ENCODE peak calls at places on chromosome 1, in four cellular contexts. One of them, this sample, is unnamed.

GRCh38 chr1:45012639-45013278 is 705 bp downstream of the UROD start:
- DNase-seq in breast epithelium: peak
- DNase-seq in T-cell: no peak
- DNase-seq in WERI-Rb-1: no peak
- DNase-seq in this sample: peak

GRCh38 chr1:88595355-88595754 is 88.7 kb upstream of the PKN2 start:
- DNase-seq in WERI-Rb-1: no peak
- DNase-seq in T-cell: no peak
- DNase-seq in breast epithelium: no peak
- DNase-seq in this sample: peak

GRCh38 chr1:183622884-183623785 is 12.4 kb downstream of the ARPC5 start:
- DNase-seq in breast epithelium: no peak
- DNase-seq in T-cell: peak
- DNase-seq in WERI-Rb-1: peak
- DNase-seq in this sample: no peak

GRCh38 chr1:192807221-192807967 is 1.4 kb upstream of the RGS2 start:
- DNase-seq in T-cell: no peak
- DNase-seq in WERI-Rb-1: no peak
- DNase-seq in breast epithelium: no peak
- DNase-seq in this sample: no peak

GRCh38 chr1:111725192-111725591 is 14.0 kb downstream of the INKA2 start:
- DNase-seq in WERI-Rb-1: peak
- DNase-seq in breast epithelium: no peak
- DNase-seq in T-cell: no peak
- DNase-seq in this sample: no peak

GRCh38 chr1:47436979-47437517 is 796 bp upstream of the FOXD2 start:
- DNase-seq in T-cell: no peak
- DNase-seq in breast epithelium: no peak
- DNase-seq in WERI-Rb-1: peak
- DNase-seq in this sample: no peak

GRCh38 chr1:10638559-10639300 is 157.7 kb downstream of the CASZ1 start:
- DNase-seq in breast epithelium: no peak
- DNase-seq in T-cell: no peak
- DNase-seq in WERI-Rb-1: no peak
- DNase-seq in this sample: no peak

GRCh38 chr1:16256478-16256877 is 19.5 kb upstream of the CPLANE2 start:
- DNase-seq in T-cell: no peak
- DNase-seq in WERI-Rb-1: no peak
- DNase-seq in breast epithelium: no peak
- DNase-seq in this sample: no peak

GRCh38 chr1:6082430-6082971 is 36.8 kb downstream of the KCNAB2 start:
- DNase-seq in T-cell: no peak
- DNase-seq in WERI-Rb-1: no peak
- DNase-seq in breast epithelium: no peak
- DNase-seq in this sample: no peak

This sample was measured in keratinocyte.